ENCODE peak calls at places on chromosomes 11 and 22, in four cellular contexts. Y is CD8-positive, alpha-beta T cell; D is pancreas; W is gastrocnemius medialis. T is an unnamed sample.

GRCh38 chr11:19906126-19906525 is 193.5 kb downstream of the NAV2 start:
- DNase-seq in Y (no peak), D (no peak), W (no peak), T (no peak)

GRCh38 chr22:31567702-31568101 is 71.4 kb downstream of the SFI1 start:
- DNase-seq in Y (no peak), D (no peak), W (no peak), T (no peak)

GRCh38 chr11:2825886-2826678 is 59.5 kb downstream of the CDKN1C start:
- DNase-seq in Y (no peak), D (peak; percentile 57), W (peak; percentile 66), T (peak; percentile 65)

GRCh38 chr11:79198898-79199250 is 242.0 kb downstream of the TENM4 start:
- DNase-seq in Y (no peak), D (no peak), W (no peak), T (no peak)

GRCh38 chr11:74822187-74822586 is 73.5 kb downstream of the RNF169 start:
- DNase-seq in Y (no peak), D (no peak), W (no peak), T (no peak)

GRCh38 chr22:26718905-26719304 is 61.5 kb downstream of the MIAT start:
- DNase-seq in Y (no peak), D (no peak), W (no peak), T (no peak)

GRCh38 chr11:12537778-12538401 is 136.3 kb upstream of the TEAD1 start:
- DNase-seq in Y (no peak), D (no peak), W (no peak), T (no peak)

GRCh38 chr11:134988495-134988894 is 576.5 kb upstream of the B3GAT1 start:
- DNase-seq in Y (no peak), D (no peak), W (no peak), T (no peak)

GRCh38 chr11:112697371-112697770 is 263.8 kb upstream of the NCAM1 start:
- DNase-seq in Y (no peak), D (no peak), W (no peak), T (no peak)

GRCh38 chr22:32810241-32811133 is 9.0 kb downstream of the TIMP3 start:
- DNase-seq in Y (no peak), D (no peak), W (no peak), T (no peak)

GRCh38 chr11:90434858-90435257 is 212.0 kb upstream of the CHORDC1 start:
- DNase-seq in Y (no peak), D (no peak), W (no peak), T (no peak)

GRCh38 chr22:29230916-29231875 is 25.5 kb downstream of the EMID1 start:
- DNase-seq in Y (no peak), D (no peak), W (no peak), T (no peak)

GRCh38 chr11:103648670-103649400 is 387.6 kb upstream of the DDI1 start:
- DNase-seq in Y (no peak), D (no peak), W (no peak), T (no peak)

GRCh38 chr11:12110201-12110713 is at the start of gene MICAL2:
- DNase-seq in Y (peak; percentile 79), D (peak; percentile 84), W (peak; percentile 78), T (peak; percentile 90)

GRCh38 chr11:62856333-62856910 is 17.0 kb upstream of the WDR74 start:
- DNase-seq in Y (no peak), D (no peak), W (no peak), T (no peak)

GRCh38 chr11:68584097-68584496 is 100.2 kb upstream of the GAL start:
- DNase-seq in Y (peak; percentile 53), D (peak; percentile 37), W (no peak), T (peak; percentile 46)

GRCh38 chr11:112599861-112600533 is 339.3 kb upstream of the PLET1 start:
- DNase-seq in Y (no peak), D (no peak), W (no peak), T (no peak)

GRCh38 chr22:23565942-23566715 is 14.0 kb downstream of the IGLL1 start:
- DNase-seq in Y (no peak), D (peak; percentile 20), W (no peak), T (peak; percentile 17)

GRCh38 chr22:25202290-25202921 is 2.7 kb downstream of the CRYBB3 start:
- DNase-seq in Y (peak; percentile 49), D (peak; percentile 21), W (no peak), T (peak; percentile 40)

GRCh38 chr22:27801616-27802388 is at the start of gene MN1:
- DNase-seq in Y (peak; percentile 36), D (peak; percentile 53), W (peak; percentile 36), T (peak; percentile 65)

GRCh38 chr22:27805841-27806240 is 4.3 kb upstream of the MN1 start:
- DNase-seq in Y (no peak), D (no peak), W (no peak), T (no peak)

GRCh38 chr22:27804016-27804415 is 2.5 kb upstream of the MN1 start:
- DNase-seq in Y (no peak), D (no peak), W (no peak), T (no peak)

GRCh38 chr22:27802389-27803079 is 978 bp upstream of the MN1 start:
- DNase-seq in Y (no peak), D (no peak), W (no peak), T (no peak)

GRCh38 chr22:27804683-27805297 is 3.2 kb upstream of the MN1 start:
- DNase-seq in Y (peak; percentile 38), D (peak; percentile 60), W (peak; percentile 47), T (peak; percentile 70)
- H3K4me3 ChIP-seq in Y (no peak overlapping the region), D (no peak overlapping the region), W (no peak overlapping the region), T (no peak overlapping the region)

DNA sequence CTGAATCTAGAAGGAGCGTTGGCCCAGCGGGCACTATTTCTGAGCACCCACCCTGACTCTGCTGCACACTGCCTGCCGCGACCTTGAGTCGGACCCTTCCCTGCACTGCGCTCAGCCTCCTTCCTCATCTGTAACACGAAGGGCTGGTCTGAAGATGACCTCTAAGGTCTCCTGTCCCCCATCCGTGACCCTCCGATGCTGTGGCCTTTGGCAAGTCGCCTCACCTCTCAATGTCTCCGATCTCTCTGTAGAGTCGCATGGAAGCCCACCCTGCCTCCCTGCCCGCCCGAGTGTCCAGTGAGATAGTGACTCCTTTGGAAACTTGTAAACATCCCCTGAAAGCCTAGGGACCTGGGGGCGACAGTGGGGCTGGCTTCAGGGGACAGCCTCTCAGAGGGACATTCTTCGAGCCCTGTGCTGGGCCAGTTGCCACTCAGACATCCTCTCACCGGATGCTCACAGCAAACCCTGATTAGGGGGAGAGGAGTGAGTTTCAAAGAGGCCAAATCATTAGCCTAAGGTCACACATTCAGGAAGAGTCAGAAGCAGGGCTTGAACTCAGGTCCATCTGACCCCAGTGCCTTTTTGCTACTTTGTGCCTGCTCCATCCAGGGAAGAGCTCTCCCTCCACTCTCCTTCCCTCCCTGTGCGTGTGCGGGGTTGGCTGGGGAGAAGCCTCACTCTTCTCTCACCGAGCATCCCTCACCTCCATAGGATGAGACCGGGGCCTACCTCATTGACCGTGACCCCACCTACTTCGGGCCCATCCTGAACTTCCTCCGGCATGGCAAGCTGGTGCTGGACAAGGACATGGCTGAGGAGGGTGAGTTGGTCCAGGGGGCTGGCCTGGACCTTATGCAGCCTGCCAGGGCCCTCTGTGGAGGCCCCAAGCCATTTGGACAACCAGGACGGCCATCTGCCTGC is 1.1 kb downstream of the KCTD17 start:
- DNase-seq in Y (no peak), D (no peak), W (no peak), T (no peak)
- H3K27ac ChIP-seq in Y (no peak overlapping the region), D (no peak overlapping the region), W (no peak overlapping the region), T (peak overlapping the region; percentile 58)

DNA sequence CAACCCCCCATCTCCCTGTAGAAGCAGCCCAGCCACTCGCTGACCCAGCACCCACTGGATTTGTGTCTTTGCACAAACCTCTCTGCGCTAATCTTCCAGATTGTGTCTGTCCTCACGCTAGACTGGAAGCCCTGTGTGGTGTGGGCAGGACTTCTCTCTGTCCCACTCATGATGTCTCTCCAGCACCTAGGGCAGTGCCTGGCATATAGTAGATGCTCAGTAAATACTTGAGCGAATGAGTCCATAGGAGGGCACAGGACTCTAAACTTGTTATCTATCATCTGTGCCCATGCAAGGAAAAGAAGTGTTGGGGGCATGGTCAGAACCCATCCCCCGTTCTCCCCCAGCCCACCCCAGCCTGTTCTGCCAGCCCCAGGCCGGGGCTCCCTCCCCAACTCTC is 22.9 kb downstream of the RPL3 start:
- DNase-seq in Y (no peak), D (no peak), W (no peak), T (no peak)
- H3K4me1 ChIP-seq in Y (peaks cover 3% of the 10 kb centered on the region), D (peaks cover 27% of the 10 kb centered on the region), W (peaks cover 33% of the 10 kb centered on the region), T (peaks cover 65% of the 10 kb centered on the region)

GRCh38 chr11:67118059-67118766 is 850 bp upstream of the KDM2A start:
- DNase-seq in Y (peak; percentile 67), D (peak; percentile 43), W (peak; percentile 8), T (peak; percentile 62)

GRCh38 chr11:67117667-67118058 is 1.4 kb upstream of the KDM2A start:
- DNase-seq in Y (peak; percentile 46), D (peak; percentile 24), W (no peak), T (peak; percentile 48)

GRCh38 chr11:67118801-67119576 is at the start of gene KDM2A:
- DNase-seq in Y (peak; percentile 100), D (peak; percentile 99), W (peak; percentile 99), T (peak; percentile 99)

GRCh38 chr11:67119577-67120391 is 721 bp downstream of the KDM2A start:
- DNase-seq in Y (peak; percentile 38), D (peak; percentile 41), W (no peak), T (peak; percentile 23)

DNA sequence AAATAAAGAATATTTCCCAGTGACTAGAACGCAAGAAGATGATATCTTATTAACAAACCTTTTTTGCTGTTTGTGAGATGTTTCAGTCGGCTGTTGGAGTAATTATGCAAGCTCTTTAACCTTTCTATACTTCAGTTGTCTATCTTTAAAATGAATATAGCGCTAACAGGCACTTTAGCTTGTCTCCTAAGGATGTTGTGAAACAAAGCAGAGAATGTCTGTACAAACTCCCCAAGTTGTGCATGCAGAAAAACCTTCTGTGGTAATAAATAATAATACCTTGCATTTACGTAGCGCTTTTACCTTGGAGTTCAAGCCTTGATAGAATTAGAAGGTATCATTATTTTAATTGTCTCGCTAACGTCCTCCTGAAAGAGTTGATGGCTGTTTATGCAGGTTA is 1.9 kb upstream of the KDM2A start:
- DNase-seq in Y (no peak), D (no peak), W (no peak), T (no peak)
- H3K4me3 ChIP-seq in Y (peak overlapping the region; percentile 22), D (no peak overlapping the region), W (peak overlapping the region; percentile 28), T (peak overlapping the region; percentile 59)

DNA sequence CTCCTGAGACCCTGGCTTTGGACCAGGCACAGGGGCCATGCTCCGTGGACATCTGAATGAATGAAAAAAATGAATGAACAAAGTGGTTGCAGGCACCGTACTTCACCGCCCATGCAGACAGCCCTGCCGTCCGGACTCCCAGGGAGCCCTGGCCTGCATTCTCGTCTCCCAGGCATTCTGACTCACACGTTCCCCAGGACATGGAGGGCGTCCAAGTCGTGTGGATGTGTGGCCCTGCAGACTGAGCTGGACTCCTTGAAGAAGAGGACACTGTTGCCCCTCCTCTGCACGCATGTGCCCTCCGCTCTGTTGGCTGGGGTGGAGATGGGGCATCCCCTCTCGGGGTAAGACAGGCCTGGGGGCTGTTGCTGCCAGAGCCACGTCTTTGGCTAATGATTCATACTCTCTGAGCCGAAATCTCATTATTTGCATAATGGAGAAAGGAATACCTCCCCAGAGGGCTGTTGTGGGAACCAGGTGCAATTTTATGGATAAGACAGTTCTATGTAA is 49.7 kb downstream of the RTL6 start:
- DNase-seq in Y (no peak), D (no peak), W (no peak), T (peak; percentile 70)
- H3K27ac ChIP-seq in Y (no peak overlapping the region), D (no peak overlapping the region), W (no peak overlapping the region), T (no peak overlapping the region)